ENCODE peak calls at places on chromosomes 7 and 10, in seven cellular contexts. One of them, this sample, is unnamed.

GRCh38 chr7:84799131-84799530 is 387.7 kb downstream of the SEMA3D start:
- DNase-seq in NCI-H524: no peak
- DNase-seq in pancreas: no peak
- DNase-seq in germinal center: no peak
- DNase-seq in NCI-H748 treated with DMSO at 0.1 percent for 48 hours: no peak
- DNase-seq in K562: no peak
- DNase-seq in NT2/D1: no peak
- DNase-seq in this sample: no peak

GRCh38 chr10:121674885-121675284 is 76.6 kb upstream of the FGFR2 start:
- DNase-seq in NCI-H524: no peak
- DNase-seq in pancreas: no peak
- DNase-seq in germinal center: no peak
- DNase-seq in NCI-H748 treated with DMSO at 0.1 percent for 48 hours: no peak
- DNase-seq in K562: no peak
- DNase-seq in NT2/D1: no peak
- DNase-seq in this sample: no peak

GRCh38 chr7:87645446-87645845 is 17.2 kb downstream of the RUNDC3B start:
- DNase-seq in NCI-H524: no peak
- DNase-seq in pancreas: no peak
- DNase-seq in germinal center: no peak
- DNase-seq in NCI-H748 treated with DMSO at 0.1 percent for 48 hours: no peak
- DNase-seq in K562: no peak
- DNase-seq in NT2/D1: no peak
- DNase-seq in this sample: no peak

GRCh38 chr10:117486606-117487005 is 55.9 kb upstream of the EMX2 start:
- DNase-seq in NCI-H524: no peak
- DNase-seq in pancreas: no peak
- DNase-seq in germinal center: no peak
- DNase-seq in NCI-H748 treated with DMSO at 0.1 percent for 48 hours: no peak
- DNase-seq in K562: no peak
- DNase-seq in NT2/D1: no peak
- DNase-seq in this sample: no peak

GRCh38 chr10:126459878-126460481 is 71.7 kb upstream of the ADAM12 start:
- DNase-seq in NCI-H524: no peak
- DNase-seq in pancreas: no peak
- DNase-seq in germinal center: no peak
- DNase-seq in NCI-H748 treated with DMSO at 0.1 percent for 48 hours: no peak
- DNase-seq in K562: no peak
- DNase-seq in NT2/D1: no peak
- DNase-seq in this sample: no peak

GRCh38 chr7:27863866-27864265 is 123.9 kb downstream of the TAX1BP1 start:
- DNase-seq in NCI-H524: no peak
- DNase-seq in pancreas: peak
- DNase-seq in germinal center: no peak
- DNase-seq in NCI-H748 treated with DMSO at 0.1 percent for 48 hours: no peak
- DNase-seq in K562: no peak
- DNase-seq in NT2/D1: no peak
- DNase-seq in this sample: no peak

GRCh38 chr7:22390512-22390911 is 33.6 kb upstream of the RAPGEF5 start:
- DNase-seq in NCI-H524: no peak
- DNase-seq in pancreas: no peak
- DNase-seq in germinal center: no peak
- DNase-seq in NCI-H748 treated with DMSO at 0.1 percent for 48 hours: no peak
- DNase-seq in K562: no peak
- DNase-seq in NT2/D1: no peak
- DNase-seq in this sample: no peak

GRCh38 chr10:9211228-9211627 is 1156.7 kb downstream of the GATA3 start:
- DNase-seq in NCI-H524: no peak
- DNase-seq in pancreas: no peak
- DNase-seq in germinal center: no peak
- DNase-seq in NCI-H748 treated with DMSO at 0.1 percent for 48 hours: no peak
- DNase-seq in K562: no peak
- DNase-seq in NT2/D1: no peak
- DNase-seq in this sample: no peak

GRCh38 chr10:112361951-112362770 is 11.8 kb upstream of the ACSL5 start:
- DNase-seq in NCI-H524: no peak
- DNase-seq in pancreas: no peak
- DNase-seq in germinal center: no peak
- DNase-seq in NCI-H748 treated with DMSO at 0.1 percent for 48 hours: no peak
- DNase-seq in K562: no peak
- DNase-seq in NT2/D1: no peak
- DNase-seq in this sample: no peak

GRCh38 chr10:86942441-86943315 is 14.7 kb downstream of the MMRN2 start:
- DNase-seq in NCI-H524: no peak
- DNase-seq in pancreas: peak
- DNase-seq in germinal center: no peak
- DNase-seq in NCI-H748 treated with DMSO at 0.1 percent for 48 hours: no peak
- DNase-seq in K562: no peak
- DNase-seq in NT2/D1: no peak
- DNase-seq in this sample: no peak

GRCh38 chr10:72297968-72298773 is 24.4 kb downstream of the DDIT4 start:
- DNase-seq in NCI-H524: peak
- DNase-seq in pancreas: peak
- DNase-seq in germinal center: peak
- DNase-seq in NCI-H748 treated with DMSO at 0.1 percent for 48 hours: peak
- DNase-seq in K562: peak
- DNase-seq in NT2/D1: peak
- DNase-seq in this sample: peak

GRCh38 chr10:124539935-124540641 is 78.5 kb downstream of the LHPP start:
- DNase-seq in NCI-H524: no peak
- DNase-seq in pancreas: no peak
- DNase-seq in germinal center: peak
- DNase-seq in NCI-H748 treated with DMSO at 0.1 percent for 48 hours: no peak
- DNase-seq in K562: peak
- DNase-seq in NT2/D1: no peak
- DNase-seq in this sample: no peak

GRCh38 chr10:20976891-20977684 is 80.0 kb upstream of the NEBL start:
- DNase-seq in NCI-H524: no peak
- DNase-seq in pancreas: no peak
- DNase-seq in germinal center: no peak
- DNase-seq in NCI-H748 treated with DMSO at 0.1 percent for 48 hours: no peak
- DNase-seq in K562: peak
- DNase-seq in NT2/D1: no peak
- DNase-seq in this sample: no peak

GRCh38 chr10:103839867-103840746 is 15.3 kb downstream of the SH3PXD2A start:
- DNase-seq in NCI-H524: no peak
- DNase-seq in pancreas: peak
- DNase-seq in germinal center: no peak
- DNase-seq in NCI-H748 treated with DMSO at 0.1 percent for 48 hours: no peak
- DNase-seq in K562: no peak
- DNase-seq in NT2/D1: no peak
- DNase-seq in this sample: peak

GRCh38 chr10:71127019-71127534 is 85.3 kb upstream of the UNC5B start:
- DNase-seq in NCI-H524: no peak
- DNase-seq in pancreas: no peak
- DNase-seq in germinal center: peak
- DNase-seq in NCI-H748 treated with DMSO at 0.1 percent for 48 hours: no peak
- DNase-seq in K562: no peak
- DNase-seq in NT2/D1: no peak
- DNase-seq in this sample: no peak

GRCh38 chr10:15844517-15844916 is 15.8 kb downstream of the MINDY3 start:
- DNase-seq in NCI-H524: no peak
- DNase-seq in pancreas: no peak
- DNase-seq in germinal center: no peak
- DNase-seq in NCI-H748 treated with DMSO at 0.1 percent for 48 hours: no peak
- DNase-seq in K562: no peak
- DNase-seq in NT2/D1: no peak
- DNase-seq in this sample: no peak

GRCh38 chr10:132373241-132373955 is 23.6 kb upstream of the PWWP2B start:
- DNase-seq in NCI-H524: no peak
- DNase-seq in pancreas: no peak
- DNase-seq in germinal center: no peak
- DNase-seq in NCI-H748 treated with DMSO at 0.1 percent for 48 hours: no peak
- DNase-seq in K562: no peak
- DNase-seq in NT2/D1: no peak
- DNase-seq in this sample: no peak

GRCh38 chr7:92634125-92634710 is 44.0 kb upstream of the FAM133B start:
- DNase-seq in NCI-H524: no peak
- DNase-seq in pancreas: no peak
- DNase-seq in germinal center: no peak
- DNase-seq in NCI-H748 treated with DMSO at 0.1 percent for 48 hours: no peak
- DNase-seq in K562: peak
- DNase-seq in NT2/D1: no peak
- DNase-seq in this sample: no peak

GRCh38 chr7:140678081-140678815 is 5.5 kb downstream of the ADCK2 start:
- DNase-seq in NCI-H524: no peak
- DNase-seq in pancreas: no peak
- DNase-seq in germinal center: no peak
- DNase-seq in NCI-H748 treated with DMSO at 0.1 percent for 48 hours: no peak
- DNase-seq in K562: no peak
- DNase-seq in NT2/D1: no peak
- DNase-seq in this sample: no peak

GRCh38 chr7:131057015-131057518 is 270.6 kb upstream of the MKLN1 start:
- DNase-seq in NCI-H524: no peak
- DNase-seq in pancreas: no peak
- DNase-seq in germinal center: no peak
- DNase-seq in NCI-H748 treated with DMSO at 0.1 percent for 48 hours: no peak
- DNase-seq in K562: peak
- DNase-seq in NT2/D1: no peak
- DNase-seq in this sample: no peak

GRCh38 chr10:69577268-69578232 is 4.3 kb upstream of the NEUROG3 start:
- DNase-seq in NCI-H524: peak
- DNase-seq in pancreas: no peak
- DNase-seq in germinal center: no peak
- DNase-seq in NCI-H748 treated with DMSO at 0.1 percent for 48 hours: peak
- DNase-seq in K562: no peak
- DNase-seq in NT2/D1: no peak
- DNase-seq in this sample: no peak

GRCh38 chr7:25894002-25894901 is 257.7 kb upstream of the NFE2L3 start:
- DNase-seq in NCI-H524: peak
- DNase-seq in pancreas: peak
- DNase-seq in germinal center: peak
- DNase-seq in NCI-H748 treated with DMSO at 0.1 percent for 48 hours: no peak
- DNase-seq in K562: peak
- DNase-seq in NT2/D1: peak
- DNase-seq in this sample: no peak

GRCh38 chr10:128568041-128568440 is 441.8 kb upstream of the MKI67 start:
- DNase-seq in NCI-H524: no peak
- DNase-seq in pancreas: no peak
- DNase-seq in germinal center: no peak
- DNase-seq in NCI-H748 treated with DMSO at 0.1 percent for 48 hours: no peak
- DNase-seq in K562: no peak
- DNase-seq in NT2/D1: no peak
- DNase-seq in this sample: no peak

GRCh38 chr10:62231371-62231770 is 37.3 kb downstream of the RTKN2 start:
- DNase-seq in NCI-H524: no peak
- DNase-seq in pancreas: no peak
- DNase-seq in germinal center: no peak
- DNase-seq in NCI-H748 treated with DMSO at 0.1 percent for 48 hours: no peak
- DNase-seq in K562: no peak
- DNase-seq in NT2/D1: no peak
- DNase-seq in this sample: no peak

GRCh38 chr10:73232887-73233286 is 14.2 kb downstream of the DNAJC9 start:
- DNase-seq in NCI-H524: no peak
- DNase-seq in pancreas: no peak
- DNase-seq in germinal center: no peak
- DNase-seq in NCI-H748 treated with DMSO at 0.1 percent for 48 hours: no peak
- DNase-seq in K562: peak
- DNase-seq in NT2/D1: no peak
- DNase-seq in this sample: no peak

GRCh38 chr10:29064665-29065064 is 224.2 kb upstream of the LYZL1 start:
- DNase-seq in NCI-H524: no peak
- DNase-seq in pancreas: no peak
- DNase-seq in germinal center: no peak
- DNase-seq in NCI-H748 treated with DMSO at 0.1 percent for 48 hours: no peak
- DNase-seq in K562: no peak
- DNase-seq in NT2/D1: no peak
- DNase-seq in this sample: no peak

GRCh38 chr7:64494912-64495461 is 67.9 kb downstream of the ZNF680 start:
- DNase-seq in NCI-H524: no peak
- DNase-seq in pancreas: no peak
- DNase-seq in germinal center: no peak
- DNase-seq in NCI-H748 treated with DMSO at 0.1 percent for 48 hours: no peak
- DNase-seq in K562: no peak
- DNase-seq in NT2/D1: no peak
- DNase-seq in this sample: no peak

GRCh38 chr10:79159141-79159619 is 90.4 kb downstream of the ZMIZ1 start:
- DNase-seq in NCI-H524: no peak
- DNase-seq in pancreas: no peak
- DNase-seq in germinal center: no peak
- DNase-seq in NCI-H748 treated with DMSO at 0.1 percent for 48 hours: no peak
- DNase-seq in K562: no peak
- DNase-seq in NT2/D1: no peak
- DNase-seq in this sample: no peak

GRCh38 chr10:27285093-27285492 is 44.5 kb upstream of the ACBD5 start:
- DNase-seq in NCI-H524: no peak
- DNase-seq in pancreas: no peak
- DNase-seq in germinal center: no peak
- DNase-seq in NCI-H748 treated with DMSO at 0.1 percent for 48 hours: no peak
- DNase-seq in K562: peak
- DNase-seq in NT2/D1: no peak
- DNase-seq in this sample: peak

GRCh38 chr10:44284198-44285084 is 100.5 kb downstream of the CXCL12 start:
- DNase-seq in NCI-H524: no peak
- DNase-seq in pancreas: no peak
- DNase-seq in germinal center: no peak
- DNase-seq in NCI-H748 treated with DMSO at 0.1 percent for 48 hours: no peak
- DNase-seq in K562: peak
- DNase-seq in NT2/D1: no peak
- DNase-seq in this sample: no peak

GRCh38 chr10:44417761-44418160 is 32.9 kb upstream of the CXCL12 start:
- DNase-seq in NCI-H524: no peak
- DNase-seq in pancreas: no peak
- DNase-seq in germinal center: no peak
- DNase-seq in NCI-H748 treated with DMSO at 0.1 percent for 48 hours: no peak
- DNase-seq in K562: no peak
- DNase-seq in NT2/D1: no peak
- DNase-seq in this sample: no peak

GRCh38 chr7:87628780-87629569 is 777 bp downstream of the RUNDC3B start:
- DNase-seq in NCI-H524: peak
- DNase-seq in pancreas: peak
- DNase-seq in germinal center: peak
- DNase-seq in NCI-H748 treated with DMSO at 0.1 percent for 48 hours: peak
- DNase-seq in K562: no peak
- DNase-seq in NT2/D1: no peak
- DNase-seq in this sample: no peak